ENCODE peak calls at places on chromosome 11, in six cellular contexts. B is cardiac muscle cell; Z is effector memory CD4-positive, alpha-beta T cell; C is IMR-90; K is CD4-positive, alpha-beta T cell; X is lung. I is an unnamed sample. For H3K27me3, the result is how much of the 10 kb centered on the place peaks cover.

GRCh38 chr11:33801821-33802413 is 27.6 kb upstream of the FBXO3 start:
- DNase-seq in K (no peak), C (no peak), X (no peak), Z (no peak), B (no peak), I (no peak)

GRCh38 chr11:71491531-71492329 is 35.3 kb upstream of the KRTAP5-7 start:
- DNase-seq in X (no peak), K (no peak), B (no peak), C (no peak), Z (no peak), I (no peak)

GRCh38 chr11:18706330-18707243 is 8.0 kb downstream of the TMEM86A start:
- DNase-seq in B (peak), Z (peak), C (no peak), K (peak), X (peak), I (no peak)

GRCh38 chr11:118001494-118001971 is 15.3 kb downstream of the IL10RA start:
- DNase-seq in K (no peak), X (no peak), C (no peak), Z (no peak), B (no peak), I (no peak)

GRCh38 chr11:377883-378500 is 8.7 kb downstream of the B4GALNT4 start:
- DNase-seq in Z (no peak), K (no peak), C (no peak), X (no peak), B (no peak), I (no peak)

GRCh38 chr11:9639099-9639498 is 24.8 kb upstream of the SWAP70 start:
- DNase-seq in K (no peak), B (no peak), Z (no peak), C (no peak), X (no peak), I (no peak)

GRCh38 chr11:65224939-65225283 is 36.9 kb upstream of the POLA2 start:
- DNase-seq in B (no peak), C (peak), Z (no peak), X (peak), K (no peak), I (peak)

GRCh38 chr11:113518716-113519495 is 43.7 kb upstream of the DRD2 start:
- DNase-seq in Z (no peak), B (no peak), K (no peak), C (no peak), X (no peak), I (no peak)

GRCh38 chr11:103624708-103625623 is 411.5 kb upstream of the DDI1 start:
- DNase-seq in X (no peak), K (no peak), Z (no peak), B (no peak), C (peak), I (peak)

GRCh38 chr11:2507212-2507901 is 62.5 kb downstream of the KCNQ1 start:
- DNase-seq in C (no peak), K (no peak), X (no peak), B (no peak), Z (no peak), I (no peak)

GRCh38 chr11:109747839-109748238 is 325.8 kb downstream of the C11orf87 start:
- DNase-seq in K (no peak), B (no peak), C (no peak), X (no peak), Z (no peak), I (no peak)

GRCh38 chr11:78691215-78691614 is 116.6 kb upstream of the NARS2 start:
- DNase-seq in K (no peak), X (no peak), B (no peak), C (no peak), Z (no peak), I (no peak)

GRCh38 chr11:35343033-35343598 is 76.2 kb downstream of the SLC1A2 start:
- DNase-seq in C (no peak), K (no peak), B (no peak), X (no peak), Z (no peak), I (no peak)

GRCh38 chr11:35142481-35143207 is 3.7 kb downstream of the CD44 start:
- DNase-seq in K (peak), Z (no peak), C (peak), B (no peak), X (no peak), I (no peak)

GRCh38 chr11:46055371-46055770 is 65.9 kb downstream of the PHF21A start:
- DNase-seq in Z (no peak), X (no peak), C (peak), K (no peak), B (no peak), I (peak)

GRCh38 chr11:21411114-21411513 is 741.7 kb downstream of the NELL1 start:
- DNase-seq in X (no peak), K (no peak), Z (no peak), B (no peak), C (no peak), I (no peak)

GRCh38 chr11:74057251-74058151 is 48.6 kb upstream of the UCP3 start:
- DNase-seq in C (peak), K (no peak), B (no peak), Z (no peak), X (no peak), I (peak)

GRCh38 chr11:1271406-1271805 is 38.0 kb downstream of the TOLLIP start:
- DNase-seq in X (no peak), K (no peak), B (no peak), Z (no peak), C (no peak), I (no peak)

GRCh38 chr11:64787526-64788320 is 9.4 kb upstream of the SF1 start:
- DNase-seq in K (peak), Z (no peak), B (peak), C (peak), X (peak), I (no peak)

GRCh38 chr11:110971110-110971509 is 258.9 kb upstream of the ARHGAP20 start:
- DNase-seq in X (no peak), C (peak), B (no peak), Z (no peak), K (no peak), I (no peak)

GRCh38 chr11:90241414-90241813 is 18.6 kb upstream of the CHORDC1 start:
- DNase-seq in X (no peak), B (no peak), Z (no peak), K (no peak), C (no peak), I (no peak)

GRCh38 chr11:118210323-118210722 is 14.5 kb downstream of the JAML start:
- DNase-seq in K (no peak), B (no peak), Z (no peak), C (no peak), X (no peak), I (no peak)

GRCh38 chr11:76599041-76600013 is 71.2 kb downstream of the LRRC32 start:
- DNase-seq in X (no peak), B (no peak), C (peak), K (no peak), Z (no peak), I (no peak)

GRCh38 chr11:114496915-114497314 is 57.6 kb downstream of the REXO2 start:
- DNase-seq in C (no peak), B (no peak), K (no peak), X (no peak), Z (no peak), I (no peak)

GRCh38 chr11:86671386-86672006 is 920 bp downstream of the ME3 start:
- DNase-seq in C (no peak), B (no peak), Z (no peak), K (no peak), X (peak), I (no peak)

GRCh38 chr11:100687032-100687629 is at the start of gene ARHGAP42:
- DNase-seq in B (peak), C (peak), K (no peak), X (peak), Z (no peak), I (no peak)

GRCh38 chr11:67303132-67303988 is at the start of gene SSH3:
- DNase-seq in X (peak), B (peak), Z (no peak), K (no peak), C (peak), I (no peak)

GRCh38 chr11:69451289-69451688 is 30.2 kb upstream of the LINC01488 start:
- DNase-seq in K (no peak), B (no peak), Z (no peak), C (no peak), X (no peak), I (no peak)

GRCh38 chr11:69448471-69449284 is 32.8 kb upstream of the LINC01488 start:
- DNase-seq in K (no peak), X (no peak), B (no peak), Z (no peak), C (no peak), I (no peak)

GRCh38 chr11:69450857-69451220 is 30.6 kb upstream of the LINC01488 start:
- DNase-seq in B (no peak), K (no peak), Z (no peak), X (no peak), C (no peak), I (no peak)

GRCh38 chr11:69449320-69450063 is 32.0 kb upstream of the LINC01488 start:
- DNase-seq in C (peak), K (no peak), Z (no peak), X (peak), B (peak), I (no peak)

DNA sequence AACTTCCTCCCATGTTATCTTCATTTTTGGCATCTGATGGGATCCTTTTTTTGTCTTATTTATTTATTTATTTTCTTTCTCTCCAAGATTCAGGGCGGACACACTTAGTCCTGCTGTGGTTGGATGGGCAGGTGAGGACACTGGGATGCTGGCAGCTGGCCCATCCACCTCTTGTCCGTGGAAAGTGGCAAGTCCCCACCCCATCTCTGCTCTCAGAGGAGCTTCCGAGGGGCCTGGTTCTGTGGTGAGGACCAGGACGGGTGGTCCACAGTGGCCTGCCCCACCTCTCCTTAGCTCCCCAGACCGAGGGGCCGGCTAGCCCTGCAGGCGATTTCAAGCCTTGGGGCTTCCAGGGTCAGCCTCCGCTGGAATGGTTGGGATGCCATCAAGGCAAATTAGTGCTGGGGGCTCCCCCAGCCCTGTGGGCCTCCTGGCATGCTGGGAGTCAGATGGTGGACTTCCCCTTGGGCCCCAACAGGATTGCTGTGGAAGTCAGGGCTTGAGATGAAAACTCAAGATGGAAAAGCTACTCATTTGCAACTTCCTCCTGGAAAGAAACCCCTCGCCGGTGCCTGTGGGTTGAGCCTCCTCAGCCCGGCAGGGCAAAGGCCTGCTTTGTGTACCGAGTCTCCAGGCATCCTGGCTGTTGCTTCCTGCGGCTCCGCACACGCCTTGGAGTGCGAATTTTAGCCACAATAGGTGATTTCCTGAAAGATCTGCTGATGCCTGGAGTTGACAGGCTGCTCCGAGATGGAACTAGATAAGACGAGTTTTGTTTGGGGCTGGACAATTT is 31.2 kb upstream of the LINC01488 start:
- DNase-seq in X (no peak), B (no peak), C (no peak), K (no peak), Z (no peak), I (no peak)
- H3K27ac ChIP-seq in X (peak), B (no peak), C (no peak), K (no peak), Z (no peak), I (no peak)

DNA sequence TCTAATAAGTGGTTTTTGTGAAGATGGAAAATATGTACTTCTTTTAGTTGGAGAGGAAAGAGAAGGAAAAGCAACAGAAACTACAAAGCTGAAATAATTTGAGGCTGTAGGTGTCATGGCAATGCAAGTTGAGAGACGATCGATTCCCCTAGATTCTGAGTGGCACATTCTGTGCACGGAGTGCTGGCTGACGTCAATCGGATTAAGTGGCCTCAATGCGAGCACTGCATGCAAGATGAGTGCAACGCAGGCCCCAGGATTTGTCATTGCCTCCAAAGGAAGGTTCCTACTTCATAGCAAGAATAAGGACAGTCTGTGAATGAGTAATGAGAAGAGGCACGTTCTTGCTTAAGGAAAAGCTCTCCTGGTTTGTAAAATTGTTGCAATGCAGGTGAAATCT is 892.4 kb downstream of the KCNA4 start:
- DNase-seq in K (no peak), X (no peak), B (no peak), Z (no peak), C (no peak), I (no peak)
- H3K27me3 ChIP-seq in K (under half), X (under half), B (under half), Z (under half), C (under half), I (under half)

GRCh38 chr11:121059605-121060004 is 35.7 kb downstream of the TBCEL start:
- DNase-seq in Z (no peak), C (no peak), K (no peak), X (no peak), B (no peak), I (no peak)
- H3K27ac ChIP-seq in Z (no peak), C (no peak), K (no peak), X (no peak), B (no peak), I (no peak)

GRCh38 chr11:60705895-60706294 is 6.5 kb downstream of the MS4A8 start:
- DNase-seq in X (no peak), K (no peak), B (no peak), C (no peak), Z (no peak), I (no peak)

GRCh38 chr11:60701509-60701818 is 2.1 kb downstream of the MS4A8 start:
- DNase-seq in C (no peak), Z (no peak), K (no peak), X (no peak), B (no peak), I (no peak)

GRCh38 chr11:60699282-60699681 is at the start of gene MS4A8:
- DNase-seq in Z (no peak), X (no peak), K (no peak), C (no peak), B (no peak), I (no peak)

GRCh38 chr11:60703374-60703773 is 4.0 kb downstream of the MS4A8 start:
- DNase-seq in K (no peak), Z (no peak), C (no peak), B (no peak), X (no peak), I (no peak)

DNA sequence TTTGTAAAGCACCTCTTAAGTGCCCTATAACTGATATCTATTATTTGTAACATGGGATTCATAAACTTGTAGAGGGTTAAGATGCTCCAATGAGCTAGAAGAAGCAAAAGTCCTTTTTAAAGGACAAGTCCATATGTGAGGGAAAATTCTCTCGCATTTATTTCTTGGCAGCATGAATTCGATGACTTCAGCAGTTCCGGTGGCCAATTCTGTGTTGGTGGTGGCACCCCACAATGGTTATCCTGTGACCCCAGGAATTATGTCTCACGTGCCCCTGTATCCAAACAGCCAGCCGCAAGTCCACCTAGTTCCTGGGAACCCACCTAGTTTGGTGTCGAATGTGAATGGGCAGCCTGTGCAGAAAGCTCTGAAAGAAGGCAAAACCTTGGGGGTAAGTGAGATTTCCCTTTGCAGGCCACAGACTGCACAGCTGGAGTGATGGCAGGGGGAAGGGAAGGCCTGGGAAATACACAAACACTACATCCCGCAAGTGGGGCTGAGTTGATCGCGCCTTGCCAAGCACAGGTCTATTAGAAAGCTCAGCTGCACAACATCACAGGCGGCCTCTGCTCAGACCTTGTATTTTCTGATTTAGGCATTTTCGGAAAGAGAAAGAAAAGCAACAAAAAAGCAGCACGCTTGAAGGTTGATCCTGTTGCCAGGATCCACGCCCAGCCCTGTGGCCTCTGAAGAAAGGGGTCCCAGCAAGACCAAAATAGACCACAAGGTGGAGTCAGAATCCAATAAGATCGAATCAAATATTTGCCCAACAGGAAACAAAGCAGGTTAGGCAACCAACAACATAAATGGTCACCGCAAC is 1.5 kb downstream of the MS4A8 start:
- DNase-seq in Z (no peak), K (no peak), X (peak), C (no peak), B (peak), I (no peak)
- H3K27me3 ChIP-seq in Z (under half), K (under half), X (under half), C (under half), B (under half), I (under half)

GRCh38 chr11:8049084-8049483 is 31.9 kb upstream of the TUB start:
- DNase-seq in C (no peak), Z (no peak), B (no peak), K (no peak), X (no peak), I (no peak)
- H3K27ac ChIP-seq in C (no peak), Z (no peak), B (no peak), K (no peak), X (no peak), I (no peak)

GRCh38 chr11:95229199-95230053 is 1.6 kb downstream of the SESN3 start:
- DNase-seq in B (peak), K (no peak), C (peak), Z (no peak), X (no peak), I (no peak)
- H3K27me3 ChIP-seq in B (under half), K (under half), C (under half), Z (under half), X (under half), I (under half)

GRCh38 chr11:131668867-131669780 is 298.7 kb downstream of the NTM start:
- DNase-seq in C (peak), B (peak), Z (no peak), K (no peak), X (peak), I (no peak)
- H3K27ac ChIP-seq in C (no peak), B (no peak), Z (no peak), K (no peak), X (no peak), I (no peak)

I was measured in AG04450.